ENCODE peak calls at places on chromosomes 4 and X, in five cellular contexts. A, H, R, B and E are unnamed samples.

GRCh38 chr4:14928035-14928434 is 74.2 kb upstream of the CPEB2 start:
- DNase-seq in A (no peak), H (no peak), R (no peak), B (no peak), E (no peak)

GRCh38 chr4:108683479-108683878 is 33.1 kb downstream of the OSTC start:
- DNase-seq in A (no peak), H (no peak), R (no peak), B (peak; percentile 35), E (peak; percentile 22)

GRCh38 chr4:86967061-86967460 is 32.2 kb downstream of the AFF1 start:
- DNase-seq in A (no peak), H (no peak), R (no peak), B (no peak), E (no peak)

GRCh38 chr4:56742080-56742871 is 61.2 kb upstream of the HOPX start:
- DNase-seq in A (no peak), H (no peak), R (no peak), B (peak; percentile 30), E (no peak)

GRCh38 chr4:71026086-71026485 is 32.6 kb downstream of the DCK start:
- DNase-seq in A (no peak), H (peak; percentile 42), R (no peak), B (peak; percentile 68), E (peak; percentile 68)

GRCh38 chr4:152325831-152326230 is 210.1 kb downstream of the FBXW7 start:
- DNase-seq in A (no peak), H (no peak), R (no peak), B (no peak), E (no peak)

GRCh38 chr4:76748649-76749048 is 149.3 kb downstream of the SOWAHB start:
- DNase-seq in A (no peak), H (no peak), R (peak; percentile 67), B (peak; percentile 50), E (no peak)

GRCh38 chrX:136880003-136880451 is 498 bp downstream of the RBMX start:
- DNase-seq in A (no peak), H (no peak), R (peak; percentile 56), B (peak; percentile 26), E (no peak)

GRCh38 chrX:48695925-48696300 is 621 bp upstream of the SUV39H1 start:
- DNase-seq in A (no peak), H (no peak), R (no peak), B (no peak), E (no peak)

GRCh38 chr4:177596035-177596434 is 153.8 kb upstream of the AGA start:
- DNase-seq in A (no peak), H (peak; percentile 11), R (no peak), B (peak; percentile 54), E (peak; percentile 22)

GRCh38 chr4:6095897-6096296 is 77.7 kb upstream of the C4orf50 start:
- DNase-seq in A (peak; percentile 38), H (no peak), R (no peak), B (no peak), E (no peak)

GRCh38 chr4:124177647-124178425 is 534.7 kb downstream of the ANKRD50 start:
- DNase-seq in A (no peak), H (peak; percentile 51), R (no peak), B (peak; percentile 76), E (peak; percentile 47)

GRCh38 chr4:40316333-40316781 is 18.8 kb upstream of the CHRNA9 start:
- DNase-seq in A (no peak), H (peak; percentile 91), R (no peak), B (peak; percentile 95), E (peak; percentile 93)

GRCh38 chr4:2436301-2436700 is 17.5 kb downstream of the CFAP99 start:
- DNase-seq in A (no peak), H (no peak), R (no peak), B (no peak), E (no peak)

GRCh38 chr4:83212041-83212851 is 72.4 kb downstream of the COQ2 start:
- DNase-seq in A (no peak), H (no peak), R (no peak), B (no peak), E (no peak)

GRCh38 chr4:187380181-187380581 is 615.4 kb upstream of the ZFP42 start:
- DNase-seq in A (no peak), H (no peak), R (no peak), B (no peak), E (no peak)

GRCh38 chr4:85107553-85107952 is 141.1 kb upstream of the WDFY3 start:
- DNase-seq in A (no peak), H (no peak), R (no peak), B (no peak), E (peak; percentile 74)

GRCh38 chr4:10625130-10625529 is 59.4 kb downstream of the CLNK start:
- DNase-seq in A (no peak), H (no peak), R (no peak), B (no peak), E (no peak)

GRCh38 chr4:17958185-17958584 is 63.4 kb downstream of the LCORL start:
- DNase-seq in A (no peak), H (no peak), R (no peak), B (no peak), E (no peak)

GRCh38 chrX:100652266-100652665 is 8.3 kb downstream of the SRPX2 start:
- DNase-seq in A (no peak), H (no peak), R (no peak), B (no peak), E (no peak)

GRCh38 chrX:100647739-100648138 is 3.7 kb downstream of the SRPX2 start:
- DNase-seq in A (no peak), H (no peak), R (no peak), B (peak; percentile 36), E (no peak)

GRCh38 chrX:100648601-100649417 is 4.8 kb downstream of the SRPX2 start:
- DNase-seq in A (no peak), H (no peak), R (no peak), B (peak; percentile 79), E (peak; percentile 43)

GRCh38 chrX:100649550-100650356 is 5.8 kb downstream of the SRPX2 start:
- DNase-seq in A (peak; percentile 78), H (peak; percentile 75), R (peak; percentile 88), B (peak; percentile 95), E (peak; percentile 59)

DNA sequence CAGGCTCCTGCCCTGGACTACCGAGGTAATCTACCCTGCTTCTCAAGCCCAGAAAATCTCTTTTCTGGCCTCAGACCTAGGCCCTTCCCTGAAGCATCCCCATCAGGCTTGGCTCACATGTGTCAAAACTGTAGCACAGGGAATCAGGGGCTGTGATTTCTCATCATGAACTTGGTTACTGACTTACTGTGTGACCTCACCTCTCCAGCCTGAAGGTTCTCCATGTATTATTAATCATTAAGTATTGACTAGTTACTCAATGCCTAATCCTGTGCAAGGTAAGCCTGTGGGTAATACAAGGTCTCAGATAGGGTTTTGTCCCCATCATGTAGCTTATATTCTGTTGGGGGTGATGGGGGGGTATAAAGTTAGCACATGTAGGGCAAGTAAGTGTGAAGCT is 6.8 kb downstream of the SRPX2 start:
- DNase-seq in A (no peak), H (no peak), R (no peak), B (no peak), E (no peak)
- H3K4me3 ChIP-seq in A (no peak overlapping the region), H (no peak overlapping the region), R (no peak overlapping the region), B (no peak overlapping the region), E (no peak overlapping the region)

GRCh38 chr4:54587516-54587915 is 70.2 kb upstream of the KIT start:
- DNase-seq in A (no peak), H (no peak), R (no peak), B (no peak), E (no peak)
- TF ChIP-seq CTCF in A (no peak), H (no peak), R (no peak), B (no peak), E (no peak)

GRCh38 chr4:100086766-100087431 is 103.4 kb downstream of the DDIT4L start:
- DNase-seq in A (no peak), H (peak; percentile 39), R (no peak), B (peak; percentile 10), E (no peak)
- H3K4me3 ChIP-seq in A (no peak overlapping the region), H (no peak overlapping the region), R (no peak overlapping the region), B (no peak overlapping the region), E (no peak overlapping the region)

GRCh38 chr4:183840311-183840710 is 64.8 kb upstream of the STOX2 start:
- DNase-seq in A (no peak), H (peak; percentile 40), R (peak; percentile 63), B (peak; percentile 86), E (peak; percentile 63)

GRCh38 chr4:183841001-183841400 is 64.1 kb upstream of the STOX2 start:
- DNase-seq in A (no peak), H (no peak), R (no peak), B (no peak), E (no peak)

GRCh38 chr4:183834252-183834651 is 70.9 kb upstream of the STOX2 start:
- DNase-seq in A (no peak), H (no peak), R (no peak), B (no peak), E (no peak)

GRCh38 chr4:183838987-183839712 is 66.0 kb upstream of the STOX2 start:
- DNase-seq in A (no peak), H (no peak), R (no peak), B (peak; percentile 27), E (peak; percentile 5)

DNA sequence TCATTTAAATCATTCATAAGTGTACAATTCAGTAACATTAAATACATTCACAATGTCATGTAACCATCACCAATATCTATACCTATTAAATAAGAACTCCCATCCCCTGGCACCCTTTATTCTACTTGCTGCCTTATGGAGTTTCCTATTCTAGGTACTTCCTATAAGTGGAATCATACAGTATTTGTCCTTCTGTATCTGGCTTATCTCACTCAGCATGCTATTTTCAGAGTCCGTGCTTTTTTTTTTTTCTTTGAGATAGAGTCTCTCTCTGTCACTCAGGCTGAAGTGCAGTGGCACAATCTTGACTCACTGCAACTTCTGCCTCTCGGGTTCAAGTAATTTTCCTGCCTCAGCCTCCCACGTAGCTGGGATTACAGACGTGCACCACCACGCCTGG is 67.9 kb upstream of the STOX2 start:
- DNase-seq in A (no peak), H (no peak), R (no peak), B (no peak), E (no peak)
- TF ChIP-seq CTCF in A (no peak), H (no peak), R (no peak), B (no peak), E (no peak)

GRCh38 chr4:151012836-151013235 is 2.2 kb downstream of the LRBA start:
- DNase-seq in A (no peak), H (no peak), R (no peak), B (no peak), E (no peak)
- H3K4me3 ChIP-seq in A (peak overlapping the region; percentile 88), H (no peak overlapping the region), R (no peak overlapping the region), B (no peak overlapping the region), E (no peak overlapping the region)

GRCh38 chrX:24728530-24728929 is 34.8 kb downstream of the POLA1 start:
- DNase-seq in A (no peak), H (no peak), R (peak; percentile 60), B (no peak), E (no peak)

GRCh38 chrX:24733111-24733510 is 39.4 kb downstream of the POLA1 start:
- DNase-seq in A (no peak), H (no peak), R (no peak), B (no peak), E (no peak)

DNA sequence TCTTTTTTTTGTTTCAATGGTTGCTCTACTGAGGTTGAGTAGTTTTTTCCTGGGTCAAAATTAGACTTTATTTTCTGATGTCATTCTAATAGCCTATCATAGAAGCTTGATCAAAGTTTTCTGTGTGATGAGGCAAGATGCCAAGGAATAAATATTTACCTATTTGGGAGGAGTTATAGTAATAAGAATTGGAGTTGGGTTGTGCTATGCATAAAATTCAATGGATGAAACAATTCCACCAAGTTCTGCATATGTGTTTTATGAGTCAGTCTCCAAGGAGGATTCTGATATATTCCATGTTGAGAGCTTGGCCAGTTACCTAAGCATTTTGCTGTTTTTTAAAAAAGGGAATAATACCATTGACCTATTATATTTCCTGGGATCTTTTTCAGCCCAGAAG is 39.0 kb downstream of the POLA1 start:
- DNase-seq in A (no peak), H (no peak), R (no peak), B (no peak), E (no peak)
- TF ChIP-seq CTCF in A (no peak), H (no peak), R (no peak), B (no peak), E (no peak)